ENCODE peak calls at places on chromosomes 12 and 14, in nine cellular contexts. Q, I, X, D, S, W, N, R and G are unnamed samples.

GRCh38 chr12:47377414-47378221 is 297.9 kb upstream of the AMIGO2 start:
- DNase-seq in Q (peak), I (peak), X (peak), D (peak), S (no peak), W (peak), N (no peak), R (no peak), G (no peak)

GRCh38 chr14:36516719-36517241 is 3.3 kb downstream of the NKX2-1 start:
- DNase-seq in Q (no peak), I (no peak), X (no peak), D (no peak), S (no peak), W (no peak), N (no peak), R (no peak), G (no peak)

GRCh38 chr12:53268009-53268636 is at the start of gene ESPL1:
- DNase-seq in Q (peak), I (peak), X (peak), D (no peak), S (peak), W (no peak), N (peak), R (no peak), G (peak)

GRCh38 chr14:24394275-24394674 is 4.5 kb upstream of the NYNRIN start:
- DNase-seq in Q (no peak), I (no peak), X (no peak), D (no peak), S (no peak), W (no peak), N (no peak), R (no peak), G (no peak)

GRCh38 chr14:102352213-102352612 is 10.5 kb downstream of the CINP start:
- DNase-seq in Q (no peak), I (no peak), X (no peak), D (no peak), S (no peak), W (no peak), N (no peak), R (no peak), G (no peak)

GRCh38 chr12:123150273-123150803 is 552 bp downstream of the PITPNM2 start:
- DNase-seq in Q (peak), I (no peak), X (no peak), D (no peak), S (no peak), W (no peak), N (no peak), R (no peak), G (peak)

GRCh38 chr14:77003960-77004710 is 24.4 kb downstream of the IRF2BPL start:
- DNase-seq in Q (peak), I (peak), X (peak), D (no peak), S (no peak), W (no peak), N (no peak), R (no peak), G (no peak)

GRCh38 chr14:68968051-68968450 is 11.1 kb downstream of the ACTN1 start:
- DNase-seq in Q (no peak), I (no peak), X (no peak), D (no peak), S (peak), W (no peak), N (no peak), R (no peak), G (no peak)

GRCh38 chr12:90939382-90939781 is 15.6 kb downstream of the CCER1 start:
- DNase-seq in Q (peak), I (peak), X (peak), D (no peak), S (no peak), W (no peak), N (no peak), R (no peak), G (no peak)

GRCh38 chr14:38297681-38298080 is 41.8 kb upstream of the CLEC14A start:
- DNase-seq in Q (peak), I (peak), X (peak), D (peak), S (no peak), W (no peak), N (no peak), R (no peak), G (no peak)

GRCh38 chr12:124625867-124626675 is 58.7 kb upstream of the NCOR2 start:
- DNase-seq in Q (peak), I (peak), X (peak), D (no peak), S (no peak), W (peak), N (no peak), R (no peak), G (no peak)

GRCh38 chr14:84064296-84064695 is 1465.6 kb upstream of the FLRT2 start:
- DNase-seq in Q (no peak), I (no peak), X (no peak), D (no peak), S (no peak), W (no peak), N (no peak), R (no peak), G (no peak)

GRCh38 chr12:48968004-48968403 is 3.5 kb downstream of the WNT10B start:
- DNase-seq in Q (no peak), I (no peak), X (no peak), D (no peak), S (no peak), W (no peak), N (no peak), R (no peak), G (no peak)

GRCh38 chr14:40727107-40727506 is 879.6 kb upstream of the LRFN5 start:
- DNase-seq in Q (no peak), I (no peak), X (no peak), D (no peak), S (no peak), W (no peak), N (no peak), R (no peak), G (no peak)

GRCh38 chr14:93285048-93285447 is 47.8 kb downstream of the BTBD7 start:
- DNase-seq in Q (peak), I (peak), X (peak), D (no peak), S (no peak), W (no peak), N (no peak), R (no peak), G (no peak)

GRCh38 chr12:110647669-110648068 is 33.7 kb downstream of the TCTN1 start:
- DNase-seq in Q (no peak), I (no peak), X (no peak), D (no peak), S (no peak), W (no peak), N (no peak), R (no peak), G (no peak)

GRCh38 chr12:124915249-124916236 is 1.1 kb upstream of the UBC start:
- DNase-seq in Q (peak), I (peak), X (peak), D (no peak), S (peak), W (no peak), N (no peak), R (no peak), G (no peak)

GRCh38 chr14:102187044-102187443 is 47.3 kb downstream of the WDR20 start:
- DNase-seq in Q (peak), I (peak), X (peak), D (peak), S (no peak), W (no peak), N (no peak), R (no peak), G (no peak)

GRCh38 chr12:1880153-1880845 is 38.2 kb downstream of the CACNA2D4 start:
- DNase-seq in Q (no peak), I (no peak), X (no peak), D (no peak), S (no peak), W (no peak), N (no peak), R (no peak), G (no peak)

GRCh38 chr14:94138256-94138655 is 8.9 kb upstream of the IFI27L2 start:
- DNase-seq in Q (no peak), I (no peak), X (no peak), D (no peak), S (no peak), W (no peak), N (no peak), R (no peak), G (no peak)

GRCh38 chr14:55850803-55851202 is 267.4 kb upstream of the PELI2 start:
- DNase-seq in Q (peak), I (peak), X (peak), D (no peak), S (no peak), W (no peak), N (no peak), R (no peak), G (no peak)

GRCh38 chr12:116969615-116970575 is 59.1 kb downstream of the FBXW8 start:
- DNase-seq in Q (peak), I (peak), X (no peak), D (no peak), S (no peak), W (no peak), N (no peak), R (no peak), G (no peak)

GRCh38 chr12:116964740-116965090 is 54.0 kb downstream of the FBXW8 start:
- DNase-seq in Q (no peak), I (no peak), X (no peak), D (no peak), S (no peak), W (no peak), N (no peak), R (no peak), G (no peak)

GRCh38 chr12:116964004-116964739 is 53.4 kb downstream of the FBXW8 start:
- DNase-seq in Q (no peak), I (no peak), X (peak), D (no peak), S (no peak), W (no peak), N (no peak), R (no peak), G (no peak)

GRCh38 chr12:116971222-116971621 is 60.5 kb downstream of the FBXW8 start:
- DNase-seq in Q (no peak), I (no peak), X (no peak), D (no peak), S (no peak), W (no peak), N (no peak), R (no peak), G (no peak)

GRCh38 chr12:116968986-116969385 is 58.2 kb downstream of the FBXW8 start:
- DNase-seq in Q (no peak), I (no peak), X (no peak), D (no peak), S (no peak), W (no peak), N (no peak), R (no peak), G (no peak)
- TF ChIP-seq CTCF in Q (no peak), I (no peak), X (no peak), D (no peak), S (no peak), W (no peak), N (no peak), R (no peak), G (no peak)

GRCh38 chr12:19681007-19681406 is 241.7 kb downstream of the AEBP2 start:
- DNase-seq in Q (no peak), I (no peak), X (no peak), D (no peak), S (no peak), W (no peak), N (no peak), R (no peak), G (no peak)
- TF ChIP-seq CTCF in Q (no peak), I (no peak), X (no peak), D (no peak), S (no peak), W (no peak), N (no peak), R (no peak), G (no peak)

GRCh38 chr14:42533476-42533875 is 926.8 kb downstream of the LRFN5 start:
- DNase-seq in Q (no peak), I (no peak), X (no peak), D (no peak), S (no peak), W (no peak), N (no peak), R (no peak), G (no peak)

GRCh38 chr14:42532194-42532593 is 925.5 kb downstream of the LRFN5 start:
- DNase-seq in Q (no peak), I (no peak), X (no peak), D (no peak), S (no peak), W (no peak), N (no peak), R (no peak), G (no peak)

GRCh38 chr14:42535397-42535796 is 928.7 kb downstream of the LRFN5 start:
- DNase-seq in Q (no peak), I (no peak), X (no peak), D (no peak), S (no peak), W (no peak), N (no peak), R (no peak), G (no peak)
- TF ChIP-seq CTCF in Q (no peak), I (no peak), X (no peak), D (no peak), S (no peak), W (no peak), N (no peak), R (no peak), G (no peak)

DNA sequence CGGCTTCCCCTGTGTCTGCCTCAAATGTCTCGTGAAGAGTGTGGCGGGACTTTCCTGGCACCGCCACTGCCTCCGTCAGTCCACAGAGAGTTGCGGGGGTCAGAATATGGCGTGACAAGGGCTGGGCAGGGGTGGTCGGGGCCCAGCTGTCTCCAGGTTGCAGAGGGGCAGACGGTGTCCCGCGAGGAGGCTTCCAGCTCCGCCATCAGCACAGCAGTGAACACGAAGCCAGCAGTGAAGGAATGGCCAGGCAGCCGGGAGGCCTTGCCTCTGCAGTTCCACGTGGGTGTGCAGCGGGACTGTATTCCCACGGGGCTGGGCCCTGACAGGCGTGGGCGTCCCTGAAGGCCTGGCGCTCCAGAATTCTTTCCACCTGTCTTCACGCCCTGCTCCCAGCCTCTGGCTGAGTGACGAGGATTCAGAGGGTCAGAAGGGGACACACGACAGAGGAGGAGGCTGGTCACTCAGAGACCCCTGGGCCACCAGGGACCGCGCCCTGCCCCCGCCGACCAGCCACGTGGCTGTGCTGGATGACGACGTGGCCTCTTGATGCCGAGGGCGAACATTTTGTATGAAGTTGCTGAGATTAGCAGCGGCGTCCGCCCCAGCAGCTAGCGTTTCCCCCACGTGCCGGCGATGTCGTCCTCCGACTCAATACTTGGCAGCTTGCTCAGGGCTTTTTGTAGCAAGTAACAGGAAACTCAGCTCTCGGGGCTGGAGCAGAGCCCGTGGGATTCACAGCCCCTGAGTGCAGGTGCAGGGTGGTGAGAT is 25.0 kb upstream of the GALNT9 start:
- DNase-seq in Q (no peak), I (peak), X (no peak), D (no peak), S (no peak), W (no peak), N (no peak), R (no peak), G (no peak)
- TF ChIP-seq CTCF in Q (no peak), I (no peak), X (no peak), D (no peak), S (no peak), W (no peak), N (no peak), R (no peak), G (no peak)